ENCODE peak calls at places on chromosomes 1 and 21, in four cellular contexts. A is myocyte, J is BJ, E is A673. X is an unnamed sample.

GRCh38 chr1:228007801-228008341 is 1.1 kb downstream of the WNT3A start:
- DNase-seq in A (no peak), J (no peak), E (no peak), X (no peak)

GRCh38 chr21:26080211-26080610 is 90.4 kb downstream of the APP start:
- DNase-seq in A (no peak), J (no peak), E (no peak), X (no peak)

GRCh38 chr1:181141431-181141910 is 53.0 kb downstream of the IER5 start:
- DNase-seq in A (peak), J (no peak), E (peak), X (no peak)

GRCh38 chr1:238485062-238485905 is 594.6 kb upstream of the ZP4 start:
- DNase-seq in A (peak), J (no peak), E (no peak), X (no peak)

GRCh38 chr1:185050823-185051451 is 5.6 kb downstream of the RNF2 start:
- DNase-seq in A (no peak), J (no peak), E (peak), X (no peak)

GRCh38 chr1:78560811-78561210 is 59.4 kb upstream of the IFI44L start:
- DNase-seq in A (no peak), J (no peak), E (no peak), X (no peak)

GRCh38 chr1:101474039-101474665 is 237.3 kb downstream of the S1PR1 start:
- DNase-seq in A (no peak), J (no peak), E (peak), X (peak)

GRCh38 chr1:156670791-156671190 is 6.4 kb downstream of the NES start:
- DNase-seq in A (peak), J (no peak), E (no peak), X (no peak)

GRCh38 chr1:145926706-145927072 is 595 bp downstream of the RBM8A start:
- DNase-seq in A (no peak), J (no peak), E (no peak), X (no peak)

GRCh38 chr1:222048030-222048632 is 306.2 kb upstream of the DUSP10 start:
- DNase-seq in A (peak), J (peak), E (no peak), X (no peak)

GRCh38 chr1:1421147-1421906 is at the start of gene ANKRD65:
- DNase-seq in A (no peak), J (no peak), E (no peak), X (no peak)

GRCh38 chr1:1020000-1020404 is at the start of gene AGRN:
- DNase-seq in A (peak), J (no peak), E (no peak), X (peak)

GRCh38 chr21:44962481-44962966 is 22.7 kb downstream of the SLX9 start:
- DNase-seq in A (peak), J (peak), E (no peak), X (no peak)

GRCh38 chr1:18458133-18458750 is 22.5 kb upstream of the KLHDC7A start:
- DNase-seq in A (no peak), J (no peak), E (no peak), X (no peak)

GRCh38 chr1:220786337-220787068 is at the start of gene MTARC1:
- DNase-seq in A (peak), J (no peak), E (no peak), X (peak)

GRCh38 chr1:247558275-247558674 is 9.3 kb downstream of the GCSAML start:
- DNase-seq in A (no peak), J (no peak), E (no peak), X (no peak)

GRCh38 chr1:33025761-33026160 is 10.9 kb downstream of the AK2 start:
- DNase-seq in A (no peak), J (no peak), E (peak), X (no peak)

GRCh38 chr1:204222006-204222872 is 8.5 kb upstream of the GOLT1A start:
- DNase-seq in A (no peak), J (no peak), E (no peak), X (no peak)

GRCh38 chr1:31426249-31426922 is 13.4 kb downstream of the SERINC2 start:
- DNase-seq in A (no peak), J (no peak), E (no peak), X (peak)

GRCh38 chr1:156877433-156877832 is 16.1 kb upstream of the PEAR1 start:
- DNase-seq in A (no peak), J (no peak), E (no peak), X (no peak)

GRCh38 chr1:15424146-15424667 is 14.0 kb upstream of the CTRC start:
- DNase-seq in A (peak), J (no peak), E (no peak), X (no peak)

GRCh38 chr1:9606458-9606857 is 17.7 kb downstream of the TMEM201 start:
- DNase-seq in A (no peak), J (no peak), E (no peak), X (no peak)

GRCh38 chr1:168086438-168086837 is 50.3 kb downstream of the GPR161 start:
- DNase-seq in A (no peak), J (no peak), E (no peak), X (no peak)

GRCh38 chr21:25834376-25834775 is 99.6 kb downstream of the GABPA start:
- DNase-seq in A (no peak), J (no peak), E (no peak), X (no peak)

GRCh38 chr1:26743426-26744059 is 44.2 kb upstream of the PIGV start:
- DNase-seq in A (no peak), J (no peak), E (no peak), X (peak)

GRCh38 chr1:66535853-66536252 is 1.9 kb downstream of the SGIP1 start:
- DNase-seq in A (no peak), J (no peak), E (no peak), X (no peak)

GRCh38 chr1:76868916-76869315 is 1.6 kb downstream of the ST6GALNAC5 start:
- DNase-seq in A (no peak), J (no peak), E (no peak), X (no peak)

X was measured in MM.1S.